ENCODE peak calls at places on chromosomes 2 and 18, in four cellular contexts. R, C, B and D are unnamed samples.
A peak's percentile ranks its signal among the peaks of the same experiment; 100 is the strongest.

GRCh38 chr2:207189040-207189439 is 23.3 kb upstream of the KLF7 start:
- DNase-seq in R (no peak), C (no peak), B (no peak), D (no peak)

GRCh38 chr2:238418196-238418998 is 8.3 kb upstream of the ASB1 start:
- DNase-seq in C (no peak), R (no peak), B (no peak), D (no peak)

GRCh38 chr2:72116081-72116533 is 31.6 kb downstream of the CYP26B1 start:
- DNase-seq in R (no peak), C (no peak), B (no peak), D (no peak)

GRCh38 chr18:44678725-44679055 is 2.0 kb upstream of the SETBP1 start:
- DNase-seq in R (no peak), C (no peak), B (no peak), D (no peak)

GRCh38 chr18:7259482-7259881 is 28.6 kb downstream of the LRRC30 start:
- DNase-seq in B (no peak), R (no peak), C (no peak), D (no peak)

GRCh38 chr2:111626037-111626861 is 257.7 kb downstream of the ANAPC1 start:
- DNase-seq in C (no peak), R (no peak), B (peak; percentile 39), D (no peak)

GRCh38 chr2:20470211-20470610 is 23.3 kb downstream of the RHOB start:
- DNase-seq in C (no peak), R (no peak), B (no peak), D (no peak)

GRCh38 chr2:128425216-128425615 is 106.5 kb upstream of the HS6ST1 start:
- DNase-seq in B (no peak), R (no peak), C (no peak), D (no peak)

GRCh38 chr18:74775239-74775638 is 177.6 kb downstream of the ZNF407 start:
- DNase-seq in C (no peak), B (no peak), R (no peak), D (no peak)

GRCh38 chr2:134020608-134021007 is 233.3 kb upstream of the MGAT5 start:
- DNase-seq in C (no peak), B (no peak), R (no peak), D (no peak)